ENCODE peak calls at places on chromosome 9, in nine cellular contexts. M is left ventricle myocardium inferior, G is amniotic epithelial cell, C is esophagus squamous epithelium, S is IMR-90, T is anterior cingulate cortex, L is brain pericyte, F is H54, D is NCI-H1436. P is an unnamed sample.

GRCh38 chr9:106964329-106964728 is 101.4 kb downstream of the ZNF462 start:
- DNase-seq in S (no peak), L (no peak), F (no peak), D (no peak), M (no peak), T (no peak), G (no peak), C (no peak), P (no peak)

GRCh38 chr9:121819511-121820231 is 168.2 kb downstream of the DAB2IP start:
- DNase-seq in F (no peak), G (peak; percentile 8), T (no peak), C (no peak), D (peak; percentile 9), S (peak; percentile 63), L (no peak), M (no peak), P (peak; percentile 60)

GRCh38 chr9:127162046-127162445 is 39.6 kb upstream of the ANGPTL2 start:
- DNase-seq in F (no peak), C (no peak), G (peak; percentile 44), M (no peak), T (no peak), L (no peak), S (peak; percentile 54), D (no peak), P (no peak)

GRCh38 chr9:98101868-98102273 is 17.2 kb downstream of the TRIM14 start:
- DNase-seq in C (peak; percentile 34), T (no peak), M (no peak), S (peak; percentile 17), G (no peak), D (peak; percentile 13), L (no peak), F (no peak), P (peak; percentile 9)

GRCh38 chr9:126235844-126236243 is 90.8 kb upstream of the MVB12B start:
- DNase-seq in S (no peak), L (no peak), C (no peak), M (no peak), F (no peak), G (no peak), D (no peak), T (no peak), P (no peak)

GRCh38 chr9:131610231-131610761 is 65.0 kb downstream of the PRRT1B start:
- DNase-seq in S (peak; percentile 87), C (no peak), G (peak; percentile 13), F (no peak), T (no peak), M (no peak), D (no peak), L (no peak), P (no peak)

GRCh38 chr9:81116340-81117207 is 572.8 kb downstream of the TLE1 start:
- DNase-seq in C (no peak), S (peak; percentile 47), M (no peak), F (no peak), G (peak; percentile 67), L (peak; percentile 11), T (no peak), D (no peak), P (no peak)

GRCh38 chr9:131661954-131662621 is 77.8 kb downstream of the RAPGEF1 start:
- DNase-seq in S (no peak), T (no peak), L (no peak), D (no peak), F (no peak), G (no peak), M (no peak), C (no peak), P (no peak)

GRCh38 chr9:114694146-114694545 is 12.2 kb upstream of the TEX48 start:
- DNase-seq in D (no peak), F (peak; percentile 30), L (no peak), T (no peak), M (no peak), C (no peak), S (peak; percentile 23), G (peak; percentile 34), P (no peak)

GRCh38 chr9:137784046-137784445 is 93.5 kb upstream of the CACNA1B start:
- DNase-seq in D (no peak), S (no peak), T (no peak), G (no peak), M (no peak), F (peak; percentile 33), C (no peak), L (no peak), P (no peak)

GRCh38 chr9:132042324-132042723 is 37.3 kb downstream of the MED27 start:
- DNase-seq in D (no peak), T (no peak), L (peak; percentile 27), S (peak; percentile 99), F (peak; percentile 78), M (no peak), C (no peak), G (peak; percentile 86), P (no peak)

GRCh38 chr9:37969130-37969529 is 65.2 kb upstream of the SLC25A51 start:
- DNase-seq in M (peak; percentile 57), L (no peak), G (peak; percentile 84), C (no peak), T (no peak), D (no peak), S (peak; percentile 62), F (no peak), P (no peak)

GRCh38 chr9:17082343-17082742 is 52.5 kb upstream of the CNTLN start:
- DNase-seq in D (no peak), T (no peak), S (peak; percentile 60), L (peak; percentile 78), M (no peak), G (peak; percentile 56), F (peak; percentile 7), C (no peak), P (peak; percentile 25)

GRCh38 chr9:87610200-87611155 is 112.8 kb downstream of the DAPK1 start:
- DNase-seq in L (no peak), M (no peak), G (peak; percentile 49), T (no peak), F (no peak), S (peak; percentile 39), C (no peak), D (no peak), P (no peak)

GRCh38 chr9:10843151-10843550 is 230.3 kb upstream of the PTPRD start:
- DNase-seq in G (peak; percentile 7), C (no peak), L (no peak), F (no peak), S (no peak), T (no peak), M (no peak), D (no peak), P (no peak)

GRCh38 chr9:35790385-35791291 is 753 bp upstream of the NPR2 start:
- DNase-seq in M (peak; percentile 67), D (peak; percentile 71), C (no peak), S (peak; percentile 83), F (peak; percentile 55), G (peak; percentile 79), T (peak; percentile 56), L (peak; percentile 59), P (peak; percentile 69)

GRCh38 chr9:37251452-37251851 is 131.1 kb downstream of the ZCCHC7 start:
- DNase-seq in M (no peak), F (no peak), S (no peak), L (no peak), G (no peak), D (no peak), T (no peak), C (no peak), P (peak; percentile 7)

GRCh38 chr9:108775901-108776306 is 79.9 kb downstream of the ACTL7B start:
- DNase-seq in G (no peak), D (no peak), S (no peak), F (no peak), L (no peak), C (no peak), M (no peak), T (no peak), P (no peak)

GRCh38 chr9:121785673-121786542 is 134.5 kb downstream of the DAB2IP start:
- DNase-seq in D (no peak), L (no peak), F (no peak), C (no peak), G (no peak), S (no peak), T (no peak), M (no peak), P (no peak)

GRCh38 chr9:32989651-32990050 is 11.8 kb downstream of the APTX start:
- DNase-seq in L (no peak), S (no peak), F (no peak), G (peak; percentile 6), D (no peak), C (no peak), T (no peak), M (no peak), P (no peak)